ENCODE peak calls at places on chromosomes 3 and 15, in seven cellular contexts. L is omental fat pad; G is left lung; C is pancreas; Q is activated B cell treated with CpG ODN at 0.5 μM for 24 hours; X is mucosa of descending colon; B is stimulated activated naive CD8-positive, alpha-beta T cell treated with anti-CD3 and anti-CD28 coated beads, Interleukin-15, amount 100 ng/mL, for 72 hours. N is an unnamed sample.

GRCh38 chr3:110149763-110150162 is 812.4 kb upstream of the DPPA4 start:
- ATAC-seq in B (no peak), X (no peak), L (no peak), G (no peak), Q (no peak), C (no peak), N (no peak)

GRCh38 chr3:126314305-126315082 is 42.7 kb downstream of the KLF15 start:
- ATAC-seq in C (no peak), L (no peak), Q (no peak), X (no peak), G (peak; percentile 25), B (no peak), N (no peak)

GRCh38 chr3:8500966-8501365 is 657 bp upstream of the LMCD1 start:
- ATAC-seq in C (peak; percentile 33), X (no peak), L (no peak), G (peak; percentile 16), B (no peak), Q (no peak), N (no peak)

GRCh38 chr15:78630886-78631633 is 9.9 kb downstream of the CHRNB4 start:
- ATAC-seq in C (no peak), G (no peak), L (no peak), Q (no peak), B (no peak), X (no peak), N (no peak)

GRCh38 chr15:91408476-91409076 is 308.5 kb downstream of the SV2B start:
- ATAC-seq in X (peak; percentile 61), C (peak; percentile 86), G (peak; percentile 63), L (peak; percentile 29), Q (no peak), B (no peak), N (no peak)

GRCh38 chr3:183161552-183162345 is 785 bp downstream of the LAMP3 start:
- ATAC-seq in B (peak; percentile 40), X (peak; percentile 40), G (peak; percentile 49), C (peak; percentile 16), L (no peak), Q (peak; percentile 78), N (peak; percentile 96)

GRCh38 chr15:95302206-95302605 is 1028.3 kb upstream of the NR2F2 start:
- ATAC-seq in X (no peak), Q (no peak), L (no peak), G (no peak), C (no peak), B (no peak), N (no peak)

GRCh38 chr15:73711526-73711925 is 27.3 kb downstream of the CD276 start:
- ATAC-seq in G (peak; percentile 61), X (no peak), L (no peak), B (no peak), C (no peak), Q (no peak), N (no peak)

GRCh38 chr3:16412192-16412808 is 101.2 kb downstream of the RFTN1 start:
- ATAC-seq in Q (peak; percentile 41), C (no peak), L (no peak), B (no peak), G (no peak), X (no peak), N (peak; percentile 34)

GRCh38 chr15:67406257-67406861 is 114.6 kb upstream of the C15orf61 start:
- ATAC-seq in G (no peak), Q (no peak), L (no peak), C (no peak), X (no peak), B (no peak), N (no peak)

GRCh38 chr15:59688383-59688887 is 685 bp downstream of the BNIP2 start:
- ATAC-seq in G (peak; percentile 11), C (peak; percentile 9), B (peak; percentile 7), X (peak; percentile 57), Q (no peak), L (peak; percentile 35), N (no peak)

GRCh38 chr15:59353994-59354951 is 18.4 kb downstream of the MYO1E start:
- ATAC-seq in X (no peak), Q (peak; percentile 65), G (no peak), B (peak; percentile 60), L (no peak), C (no peak), N (no peak)

GRCh38 chr15:41578736-41579383 is 19.8 kb downstream of the TYRO3 start:
- ATAC-seq in Q (no peak), L (peak; percentile 11), G (no peak), B (no peak), C (peak; percentile 9), X (no peak), N (no peak)

GRCh38 chr3:59247402-59247841 is 197.6 kb upstream of the CFAP20DC start:
- ATAC-seq in X (no peak), B (no peak), L (no peak), Q (no peak), C (no peak), G (no peak), N (no peak)

GRCh38 chr3:38334656-38335055 is 11.9 kb upstream of the XYLB start:
- ATAC-seq in L (no peak), Q (no peak), X (no peak), G (peak; percentile 62), C (peak; percentile 21), B (no peak), N (no peak)

GRCh38 chr15:95495033-95495541 is 835.4 kb upstream of the NR2F2 start:
- ATAC-seq in C (no peak), G (no peak), L (no peak), Q (no peak), B (no peak), X (no peak), N (no peak)

GRCh38 chr3:132561003-132561402 is 36.1 kb upstream of the ACKR4 start:
- ATAC-seq in Q (no peak), C (no peak), L (no peak), X (no peak), B (no peak), G (no peak), N (no peak)

GRCh38 chr3:123634149-123635051 is 49.5 kb upstream of the HACD2 start:
- ATAC-seq in B (no peak), G (no peak), C (no peak), X (peak; percentile 9), Q (no peak), L (no peak), N (no peak)

GRCh38 chr15:89772933-89773583 is 3.1 kb upstream of the MESP2 start:
- ATAC-seq in B (peak; percentile 64), G (no peak), L (no peak), C (peak; percentile 19), X (no peak), Q (no peak), N (no peak)

GRCh38 chr15:62875626-62876021 is 166.9 kb upstream of the TPM1 start:
- ATAC-seq in L (no peak), B (no peak), Q (no peak), C (no peak), G (no peak), X (no peak), N (peak; percentile 25)

GRCh38 chr3:187188931-187189330 is 8.4 kb upstream of the RTP1 start:
- ATAC-seq in G (no peak), Q (peak; percentile 52), L (no peak), C (no peak), X (peak; percentile 24), B (no peak), N (no peak)

GRCh38 chr15:62958944-62959343 is 83.6 kb upstream of the TPM1 start:
- ATAC-seq in L (no peak), Q (no peak), G (no peak), C (no peak), B (no peak), X (no peak), N (no peak)

GRCh38 chr15:89087066-89087829 is 1.0 kb upstream of the ABHD2 start:
- ATAC-seq in C (no peak), Q (no peak), B (no peak), G (no peak), X (no peak), L (no peak), N (no peak)

GRCh38 chr3:174317005-174317404 is 542.1 kb upstream of the NAALADL2 start:
- ATAC-seq in G (no peak), L (no peak), Q (no peak), X (no peak), B (no peak), C (peak; percentile 80), N (no peak)

GRCh38 chr3:128173849-128174248 is 20.6 kb downstream of the EEFSEC start:
- ATAC-seq in C (no peak), L (no peak), X (no peak), Q (no peak), G (no peak), B (no peak), N (no peak)

GRCh38 chr3:134373278-134373941 is 837 bp downstream of the AMOTL2 start:
- ATAC-seq in G (peak; percentile 73), L (peak; percentile 28), Q (no peak), B (no peak), C (peak; percentile 76), X (peak; percentile 48), N (no peak)

GRCh38 chr3:4504340-4505261 is 11.5 kb downstream of the ITPR1 start:
- ATAC-seq in G (peak; percentile 15), Q (peak; percentile 27), B (peak; percentile 71), X (peak; percentile 83), C (no peak), L (no peak), N (no peak)

GRCh38 chr15:91473894-91474293 is 373.8 kb downstream of the SV2B start:
- ATAC-seq in B (no peak), C (no peak), L (no peak), G (no peak), X (no peak), Q (no peak), N (no peak)

GRCh38 chr3:34150987-34151386 is 352.6 kb downstream of the PDCD6IP start:
- ATAC-seq in L (no peak), X (no peak), Q (no peak), G (no peak), B (no peak), C (no peak), N (no peak)

GRCh38 chr3:174221155-174221554 is 638.0 kb upstream of the NAALADL2 start:
- ATAC-seq in L (no peak), Q (no peak), B (no peak), X (no peak), C (no peak), G (no peak), N (no peak)

GRCh38 chr3:14246414-14246813 is 67.8 kb downstream of the LSM3 start:
- ATAC-seq in Q (no peak), L (no peak), G (no peak), B (no peak), C (no peak), X (no peak), N (no peak)